ENCODE peak calls at places on chromosome 18, in eight cellular contexts. Q, B, G, M, X, D, L and F are unnamed samples.

GRCh38 chr18:58125756-58126155 is 81.7 kb downstream of the NEDD4L start:
- DNase-seq in Q (no peak), B (no peak), G (no peak), M (no peak), X (no peak), D (no peak), L (no peak), F (no peak)

GRCh38 chr18:31942301-31942998 is 478 bp downstream of the TRAPPC8 start:
- DNase-seq in Q (no peak), B (no peak), G (peak), M (peak), X (peak), D (peak), L (no peak), F (peak)

GRCh38 chr18:33839452-33840225 is 261.6 kb downstream of the ASXL3 start:
- DNase-seq in Q (peak), B (no peak), G (peak), M (no peak), X (peak), D (no peak), L (peak), F (peak)

GRCh38 chr18:55477537-55478300 is 110.3 kb downstream of the TCF4 start:
- DNase-seq in Q (no peak), B (no peak), G (no peak), M (no peak), X (peak), D (peak), L (no peak), F (peak)

GRCh38 chr18:36354989-36355388 is 57.5 kb downstream of the FHOD3 start:
- DNase-seq in Q (no peak), B (no peak), G (peak), M (no peak), X (no peak), D (peak), L (no peak), F (no peak)

GRCh38 chr18:24054130-24054529 is 39.6 kb downstream of the TTC39C start:
- DNase-seq in Q (no peak), B (no peak), G (no peak), M (no peak), X (no peak), D (no peak), L (no peak), F (no peak)

GRCh38 chr18:73785276-73785675 is 362.4 kb downstream of the FBXO15 start:
- DNase-seq in Q (no peak), B (no peak), G (no peak), M (no peak), X (peak), D (no peak), L (no peak), F (no peak)

GRCh38 chr18:23949863-23950262 is 64.7 kb upstream of the TTC39C start:
- DNase-seq in Q (no peak), B (no peak), G (no peak), M (no peak), X (no peak), D (no peak), L (no peak), F (no peak)

GRCh38 chr18:46447792-46448191 is 209.2 kb downstream of the LOXHD1 start:
- DNase-seq in Q (no peak), B (no peak), G (no peak), M (no peak), X (no peak), D (no peak), L (no peak), F (no peak)

GRCh38 chr18:74531043-74531442 is 3.3 kb upstream of the CNDP1 start:
- DNase-seq in Q (no peak), B (no peak), G (no peak), M (no peak), X (no peak), D (no peak), L (no peak), F (no peak)

GRCh38 chr18:23971656-23972230 is 42.8 kb upstream of the TTC39C start:
- DNase-seq in Q (no peak), B (no peak), G (no peak), M (no peak), X (no peak), D (no peak), L (no peak), F (no peak)

GRCh38 chr18:76380791-76381405 is 114.1 kb downstream of the ZNF516 start:
- DNase-seq in Q (peak), B (no peak), G (no peak), M (no peak), X (peak), D (peak), L (no peak), F (no peak)
- TF ChIP-seq CTCF in Q (peak), B (peak), G (peak), M (no peak), X (peak), D (peak), L (peak), F (peak)

GRCh38 chr18:44920441-44920840 is 239.8 kb downstream of the SETBP1 start:
- DNase-seq in Q (no peak), B (no peak), G (peak), M (no peak), X (no peak), D (no peak), L (no peak), F (no peak)
- TF ChIP-seq CTCF in Q (no peak), B (peak), G (no peak), M (no peak), X (no peak), D (no peak), L (no peak), F (no peak)

GRCh38 chr18:21960189-21960588 is 209.2 kb upstream of the GATA6 start:
- DNase-seq in Q (no peak), B (no peak), G (peak), M (no peak), X (peak), D (no peak), L (no peak), F (no peak)
- TF ChIP-seq CTCF in Q (no peak), B (no peak), G (no peak), M (no peak), X (no peak), D (no peak), L (no peak), F (no peak)

GRCh38 chr18:13217466-13217961 is 1.0 kb upstream of the LDLRAD4 start:
- DNase-seq in Q (peak), B (no peak), G (no peak), M (peak), X (peak), D (no peak), L (no peak), F (peak)
- TF ChIP-seq CTCF in Q (no peak), B (no peak), G (no peak), M (no peak), X (no peak), D (no peak), L (no peak), F (no peak)

GRCh38 chr18:48949606-48950535 is 894 bp downstream of the SMAD7 start:
- DNase-seq in Q (peak), B (no peak), G (no peak), M (peak), X (peak), D (no peak), L (no peak), F (peak)
- TF ChIP-seq CTCF in Q (no peak), B (peak), G (peak), M (no peak), X (no peak), D (peak), L (no peak), F (peak)

DNA sequence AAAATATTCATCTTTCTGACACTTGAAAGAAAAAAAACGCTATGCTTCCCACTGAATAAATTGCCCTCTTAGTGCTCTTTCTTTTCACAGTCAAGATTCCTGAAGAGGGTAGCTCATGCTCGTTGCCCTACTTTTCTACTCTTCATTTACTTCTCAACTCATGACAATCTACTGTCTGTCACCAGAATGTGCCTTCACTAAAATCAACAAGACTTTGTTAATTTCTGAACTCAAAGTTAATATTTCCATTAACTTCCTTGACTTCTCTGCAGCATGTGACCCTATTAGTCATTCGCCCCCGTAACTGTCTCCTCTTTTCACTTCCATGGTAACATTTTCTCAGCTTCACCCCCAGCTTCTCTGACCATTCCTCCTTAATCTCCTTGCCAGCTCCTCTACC is 98.9 kb upstream of the MAPRE2 start:
- DNase-seq in Q (no peak), B (no peak), G (peak), M (no peak), X (no peak), D (no peak), L (peak), F (no peak)
- TF ChIP-seq CTCF in Q (no peak), B (no peak), G (no peak), M (no peak), X (no peak), D (no peak), L (no peak), F (no peak)